ENCODE peak calls at places on chromosomes 11 and 22, in seven cellular contexts. One of them, this sample, is unnamed.

GRCh38 chr11:128361451-128362020 is 225.8 kb downstream of the ETS1 start:
- DNase-seq in HT1080: peak
- DNase-seq in effector memory CD8-positive, alpha-beta T cell: no peak
- DNase-seq in COR-L47: no peak
- DNase-seq in HEK293T: peak
- DNase-seq in NCI-H1694 treated with DMSO at 0.1 percent for 48 hours: no peak
- DNase-seq in NCI-H1092 treated with DMSO at 0.1 percent for 48 hours: peak
- DNase-seq in this sample: no peak

GRCh38 chr22:31343235-31344191 is 2.6 kb downstream of the PATZ1 start:
- DNase-seq in HT1080: no peak
- DNase-seq in effector memory CD8-positive, alpha-beta T cell: no peak
- DNase-seq in COR-L47: peak
- DNase-seq in HEK293T: no peak
- DNase-seq in NCI-H1694 treated with DMSO at 0.1 percent for 48 hours: no peak
- DNase-seq in NCI-H1092 treated with DMSO at 0.1 percent for 48 hours: peak
- DNase-seq in this sample: peak

GRCh38 chr22:49979587-49980264 is 19.2 kb downstream of the PIM3 start:
- DNase-seq in HT1080: peak
- DNase-seq in effector memory CD8-positive, alpha-beta T cell: no peak
- DNase-seq in COR-L47: no peak
- DNase-seq in HEK293T: peak
- DNase-seq in NCI-H1694 treated with DMSO at 0.1 percent for 48 hours: peak
- DNase-seq in NCI-H1092 treated with DMSO at 0.1 percent for 48 hours: no peak
- DNase-seq in this sample: no peak

GRCh38 chr11:113778111-113778910 is 1.3 kb upstream of the CLDN25 start:
- DNase-seq in HT1080: peak
- DNase-seq in effector memory CD8-positive, alpha-beta T cell: no peak
- DNase-seq in COR-L47: peak
- DNase-seq in HEK293T: no peak
- DNase-seq in NCI-H1694 treated with DMSO at 0.1 percent for 48 hours: peak
- DNase-seq in NCI-H1092 treated with DMSO at 0.1 percent for 48 hours: peak
- DNase-seq in this sample: peak

GRCh38 chr11:66904055-66904454 is 47.2 kb downstream of the LRFN4 start:
- DNase-seq in HT1080: peak
- DNase-seq in effector memory CD8-positive, alpha-beta T cell: no peak
- DNase-seq in COR-L47: no peak
- DNase-seq in HEK293T: no peak
- DNase-seq in NCI-H1694 treated with DMSO at 0.1 percent for 48 hours: no peak
- DNase-seq in NCI-H1092 treated with DMSO at 0.1 percent for 48 hours: no peak
- DNase-seq in this sample: no peak

GRCh38 chr11:71927813-71928738 is at the start of gene XNDC1N:
- DNase-seq in HT1080: peak
- DNase-seq in effector memory CD8-positive, alpha-beta T cell: peak
- DNase-seq in COR-L47: peak
- DNase-seq in HEK293T: peak
- DNase-seq in NCI-H1694 treated with DMSO at 0.1 percent for 48 hours: peak
- DNase-seq in NCI-H1092 treated with DMSO at 0.1 percent for 48 hours: peak
- DNase-seq in this sample: peak

GRCh38 chr11:31606893-31607292 is 97.3 kb downstream of the ELP4 start:
- DNase-seq in HT1080: no peak
- DNase-seq in effector memory CD8-positive, alpha-beta T cell: no peak
- DNase-seq in COR-L47: no peak
- DNase-seq in HEK293T: no peak
- DNase-seq in NCI-H1694 treated with DMSO at 0.1 percent for 48 hours: no peak
- DNase-seq in NCI-H1092 treated with DMSO at 0.1 percent for 48 hours: no peak
- DNase-seq in this sample: no peak

GRCh38 chr11:118841469-118842222 is 42.0 kb upstream of the CXCR5 start:
- DNase-seq in HT1080: no peak
- DNase-seq in effector memory CD8-positive, alpha-beta T cell: peak
- DNase-seq in COR-L47: no peak
- DNase-seq in HEK293T: no peak
- DNase-seq in NCI-H1694 treated with DMSO at 0.1 percent for 48 hours: no peak
- DNase-seq in NCI-H1092 treated with DMSO at 0.1 percent for 48 hours: no peak
- DNase-seq in this sample: no peak

GRCh38 chr11:105211806-105212531 is 72.4 kb upstream of the CARD18 start:
- DNase-seq in HT1080: no peak
- DNase-seq in effector memory CD8-positive, alpha-beta T cell: no peak
- DNase-seq in COR-L47: no peak
- DNase-seq in HEK293T: no peak
- DNase-seq in NCI-H1694 treated with DMSO at 0.1 percent for 48 hours: no peak
- DNase-seq in NCI-H1092 treated with DMSO at 0.1 percent for 48 hours: no peak
- DNase-seq in this sample: no peak

GRCh38 chr22:49673048-49673447 is 154.6 kb downstream of the BRD1 start:
- DNase-seq in HT1080: no peak
- DNase-seq in effector memory CD8-positive, alpha-beta T cell: no peak
- DNase-seq in COR-L47: no peak
- DNase-seq in HEK293T: no peak
- DNase-seq in NCI-H1694 treated with DMSO at 0.1 percent for 48 hours: no peak
- DNase-seq in NCI-H1092 treated with DMSO at 0.1 percent for 48 hours: no peak
- DNase-seq in this sample: no peak

GRCh38 chr11:120867024-120867423 is 156.9 kb upstream of the TBCEL start:
- DNase-seq in HT1080: no peak
- DNase-seq in effector memory CD8-positive, alpha-beta T cell: peak
- DNase-seq in COR-L47: no peak
- DNase-seq in HEK293T: no peak
- DNase-seq in NCI-H1694 treated with DMSO at 0.1 percent for 48 hours: no peak
- DNase-seq in NCI-H1092 treated with DMSO at 0.1 percent for 48 hours: no peak
- DNase-seq in this sample: no peak

GRCh38 chr11:118223992-118224391 is 819 bp downstream of the JAML start:
- DNase-seq in HT1080: no peak
- DNase-seq in effector memory CD8-positive, alpha-beta T cell: no peak
- DNase-seq in COR-L47: no peak
- DNase-seq in HEK293T: no peak
- DNase-seq in NCI-H1694 treated with DMSO at 0.1 percent for 48 hours: no peak
- DNase-seq in NCI-H1092 treated with DMSO at 0.1 percent for 48 hours: no peak
- DNase-seq in this sample: no peak

GRCh38 chr11:1120532-1121342 is 37.0 kb upstream of the MUC5AC start:
- DNase-seq in HT1080: no peak
- DNase-seq in effector memory CD8-positive, alpha-beta T cell: no peak
- DNase-seq in COR-L47: no peak
- DNase-seq in HEK293T: no peak
- DNase-seq in NCI-H1694 treated with DMSO at 0.1 percent for 48 hours: no peak
- DNase-seq in NCI-H1092 treated with DMSO at 0.1 percent for 48 hours: no peak
- DNase-seq in this sample: no peak

GRCh38 chr11:65135633-65136145 is 1.4 kb upstream of the SYVN1 start:
- DNase-seq in HT1080: no peak
- DNase-seq in effector memory CD8-positive, alpha-beta T cell: no peak
- DNase-seq in COR-L47: no peak
- DNase-seq in HEK293T: no peak
- DNase-seq in NCI-H1694 treated with DMSO at 0.1 percent for 48 hours: no peak
- DNase-seq in NCI-H1092 treated with DMSO at 0.1 percent for 48 hours: no peak
- DNase-seq in this sample: no peak

GRCh38 chr11:83881428-83881827 is 595.3 kb upstream of the CCDC90B start:
- DNase-seq in HT1080: no peak
- DNase-seq in effector memory CD8-positive, alpha-beta T cell: no peak
- DNase-seq in COR-L47: no peak
- DNase-seq in HEK293T: peak
- DNase-seq in NCI-H1694 treated with DMSO at 0.1 percent for 48 hours: no peak
- DNase-seq in NCI-H1092 treated with DMSO at 0.1 percent for 48 hours: no peak
- DNase-seq in this sample: no peak

GRCh38 chr22:49627217-49628181 is 200.2 kb downstream of the BRD1 start:
- DNase-seq in HT1080: no peak
- DNase-seq in effector memory CD8-positive, alpha-beta T cell: no peak
- DNase-seq in COR-L47: no peak
- DNase-seq in HEK293T: no peak
- DNase-seq in NCI-H1694 treated with DMSO at 0.1 percent for 48 hours: no peak
- DNase-seq in NCI-H1092 treated with DMSO at 0.1 percent for 48 hours: no peak
- DNase-seq in this sample: peak

GRCh38 chr11:122757201-122757600 is 81.1 kb upstream of the CRTAM start:
- DNase-seq in HT1080: no peak
- DNase-seq in effector memory CD8-positive, alpha-beta T cell: no peak
- DNase-seq in COR-L47: no peak
- DNase-seq in HEK293T: no peak
- DNase-seq in NCI-H1694 treated with DMSO at 0.1 percent for 48 hours: no peak
- DNase-seq in NCI-H1092 treated with DMSO at 0.1 percent for 48 hours: no peak
- DNase-seq in this sample: no peak

GRCh38 chr22:47616396-47617020 is 854.1 kb downstream of the TBC1D22A start:
- DNase-seq in HT1080: no peak
- DNase-seq in effector memory CD8-positive, alpha-beta T cell: no peak
- DNase-seq in COR-L47: no peak
- DNase-seq in HEK293T: no peak
- DNase-seq in NCI-H1694 treated with DMSO at 0.1 percent for 48 hours: no peak
- DNase-seq in NCI-H1092 treated with DMSO at 0.1 percent for 48 hours: no peak
- DNase-seq in this sample: no peak

GRCh38 chr11:94128171-94128745 is 383 bp upstream of the PANX1 start:
- DNase-seq in HT1080: no peak
- DNase-seq in effector memory CD8-positive, alpha-beta T cell: no peak
- DNase-seq in COR-L47: peak
- DNase-seq in HEK293T: peak
- DNase-seq in NCI-H1694 treated with DMSO at 0.1 percent for 48 hours: no peak
- DNase-seq in NCI-H1092 treated with DMSO at 0.1 percent for 48 hours: peak
- DNase-seq in this sample: no peak

GRCh38 chr22:22933807-22934542 is 46.4 kb downstream of the IGLL5 start:
- DNase-seq in HT1080: no peak
- DNase-seq in effector memory CD8-positive, alpha-beta T cell: no peak
- DNase-seq in COR-L47: no peak
- DNase-seq in HEK293T: no peak
- DNase-seq in NCI-H1694 treated with DMSO at 0.1 percent for 48 hours: no peak
- DNase-seq in NCI-H1092 treated with DMSO at 0.1 percent for 48 hours: no peak
- DNase-seq in this sample: no peak

GRCh38 chr11:78902771-78903507 is 328.3 kb upstream of the NARS2 start:
- DNase-seq in HT1080: no peak
- DNase-seq in effector memory CD8-positive, alpha-beta T cell: no peak
- DNase-seq in COR-L47: no peak
- DNase-seq in HEK293T: no peak
- DNase-seq in NCI-H1694 treated with DMSO at 0.1 percent for 48 hours: no peak
- DNase-seq in NCI-H1092 treated with DMSO at 0.1 percent for 48 hours: no peak
- DNase-seq in this sample: no peak

GRCh38 chr11:86068138-86068861 is 584 bp downstream of the PICALM start:
- DNase-seq in HT1080: peak
- DNase-seq in effector memory CD8-positive, alpha-beta T cell: peak
- DNase-seq in COR-L47: peak
- DNase-seq in HEK293T: peak
- DNase-seq in NCI-H1694 treated with DMSO at 0.1 percent for 48 hours: no peak
- DNase-seq in NCI-H1092 treated with DMSO at 0.1 percent for 48 hours: peak
- DNase-seq in this sample: peak

GRCh38 chr11:68444566-68444965 is 16.0 kb upstream of the PPP6R3 start:
- DNase-seq in HT1080: no peak
- DNase-seq in effector memory CD8-positive, alpha-beta T cell: no peak
- DNase-seq in COR-L47: no peak
- DNase-seq in HEK293T: no peak
- DNase-seq in NCI-H1694 treated with DMSO at 0.1 percent for 48 hours: no peak
- DNase-seq in NCI-H1092 treated with DMSO at 0.1 percent for 48 hours: no peak
- DNase-seq in this sample: no peak

GRCh38 chr22:43128116-43128515 is 15.1 kb downstream of the MCAT start:
- DNase-seq in HT1080: no peak
- DNase-seq in effector memory CD8-positive, alpha-beta T cell: no peak
- DNase-seq in COR-L47: no peak
- DNase-seq in HEK293T: no peak
- DNase-seq in NCI-H1694 treated with DMSO at 0.1 percent for 48 hours: no peak
- DNase-seq in NCI-H1092 treated with DMSO at 0.1 percent for 48 hours: no peak
- DNase-seq in this sample: no peak

GRCh38 chr11:70758206-70758605 is 359.9 kb downstream of the CTTN start:
- DNase-seq in HT1080: no peak
- DNase-seq in effector memory CD8-positive, alpha-beta T cell: no peak
- DNase-seq in COR-L47: no peak
- DNase-seq in HEK293T: no peak
- DNase-seq in NCI-H1694 treated with DMSO at 0.1 percent for 48 hours: no peak
- DNase-seq in NCI-H1092 treated with DMSO at 0.1 percent for 48 hours: no peak
- DNase-seq in this sample: no peak

GRCh38 chr11:91243630-91244029 is 981.0 kb upstream of the FAT3 start:
- DNase-seq in HT1080: no peak
- DNase-seq in effector memory CD8-positive, alpha-beta T cell: no peak
- DNase-seq in COR-L47: no peak
- DNase-seq in HEK293T: no peak
- DNase-seq in NCI-H1694 treated with DMSO at 0.1 percent for 48 hours: no peak
- DNase-seq in NCI-H1092 treated with DMSO at 0.1 percent for 48 hours: no peak
- DNase-seq in this sample: no peak

GRCh38 chr11:122183933-122184332 is 67.9 kb upstream of the BLID start:
- DNase-seq in HT1080: no peak
- DNase-seq in effector memory CD8-positive, alpha-beta T cell: no peak
- DNase-seq in COR-L47: no peak
- DNase-seq in HEK293T: no peak
- DNase-seq in NCI-H1694 treated with DMSO at 0.1 percent for 48 hours: no peak
- DNase-seq in NCI-H1092 treated with DMSO at 0.1 percent for 48 hours: no peak
- DNase-seq in this sample: no peak

GRCh38 chr22:47602732-47603131 is 840.3 kb downstream of the TBC1D22A start:
- DNase-seq in HT1080: no peak
- DNase-seq in effector memory CD8-positive, alpha-beta T cell: no peak
- DNase-seq in COR-L47: no peak
- DNase-seq in HEK293T: no peak
- DNase-seq in NCI-H1694 treated with DMSO at 0.1 percent for 48 hours: no peak
- DNase-seq in NCI-H1092 treated with DMSO at 0.1 percent for 48 hours: no peak
- DNase-seq in this sample: no peak

GRCh38 chr22:35303029-35303624 is 3.4 kb downstream of the TOM1 start:
- DNase-seq in HT1080: no peak
- DNase-seq in effector memory CD8-positive, alpha-beta T cell: no peak
- DNase-seq in COR-L47: no peak
- DNase-seq in HEK293T: no peak
- DNase-seq in NCI-H1694 treated with DMSO at 0.1 percent for 48 hours: no peak
- DNase-seq in NCI-H1092 treated with DMSO at 0.1 percent for 48 hours: no peak
- DNase-seq in this sample: no peak

GRCh38 chr11:16891964-16892363 is 122.2 kb downstream of the PLEKHA7 start:
- DNase-seq in HT1080: peak
- DNase-seq in effector memory CD8-positive, alpha-beta T cell: no peak
- DNase-seq in COR-L47: no peak
- DNase-seq in HEK293T: no peak
- DNase-seq in NCI-H1694 treated with DMSO at 0.1 percent for 48 hours: no peak
- DNase-seq in NCI-H1092 treated with DMSO at 0.1 percent for 48 hours: no peak
- DNase-seq in this sample: no peak

GRCh38 chr11:57562596-57562995 is 4.9 kb downstream of the UBE2L6 start:
- DNase-seq in HT1080: no peak
- DNase-seq in effector memory CD8-positive, alpha-beta T cell: no peak
- DNase-seq in COR-L47: no peak
- DNase-seq in HEK293T: no peak
- DNase-seq in NCI-H1694 treated with DMSO at 0.1 percent for 48 hours: no peak
- DNase-seq in NCI-H1092 treated with DMSO at 0.1 percent for 48 hours: peak
- DNase-seq in this sample: peak

GRCh38 chr22:17786435-17787158 is 12.3 kb upstream of the BID start:
- DNase-seq in HT1080: peak
- DNase-seq in effector memory CD8-positive, alpha-beta T cell: no peak
- DNase-seq in COR-L47: peak
- DNase-seq in HEK293T: no peak
- DNase-seq in NCI-H1694 treated with DMSO at 0.1 percent for 48 hours: no peak
- DNase-seq in NCI-H1092 treated with DMSO at 0.1 percent for 48 hours: no peak
- DNase-seq in this sample: no peak

GRCh38 chr22:37492428-37493344 is 6.5 kb upstream of the MFNG start:
- DNase-seq in HT1080: peak
- DNase-seq in effector memory CD8-positive, alpha-beta T cell: peak
- DNase-seq in COR-L47: no peak
- DNase-seq in HEK293T: peak
- DNase-seq in NCI-H1694 treated with DMSO at 0.1 percent for 48 hours: peak
- DNase-seq in NCI-H1092 treated with DMSO at 0.1 percent for 48 hours: no peak
- DNase-seq in this sample: peak

GRCh38 chr11:112734207-112734606 is 227.0 kb upstream of the NCAM1 start:
- DNase-seq in HT1080: peak
- DNase-seq in effector memory CD8-positive, alpha-beta T cell: no peak
- DNase-seq in COR-L47: no peak
- DNase-seq in HEK293T: peak
- DNase-seq in NCI-H1694 treated with DMSO at 0.1 percent for 48 hours: no peak
- DNase-seq in NCI-H1092 treated with DMSO at 0.1 percent for 48 hours: no peak
- DNase-seq in this sample: no peak

GRCh38 chr11:119791047-119791446 is 62.0 kb upstream of the NECTIN1 start:
- DNase-seq in HT1080: no peak
- DNase-seq in effector memory CD8-positive, alpha-beta T cell: no peak
- DNase-seq in COR-L47: no peak
- DNase-seq in HEK293T: no peak
- DNase-seq in NCI-H1694 treated with DMSO at 0.1 percent for 48 hours: no peak
- DNase-seq in NCI-H1092 treated with DMSO at 0.1 percent for 48 hours: no peak
- DNase-seq in this sample: no peak

GRCh38 chr11:75826463-75827220 is 11.6 kb downstream of the UVRAG start:
- DNase-seq in HT1080: no peak
- DNase-seq in effector memory CD8-positive, alpha-beta T cell: no peak
- DNase-seq in COR-L47: no peak
- DNase-seq in HEK293T: no peak
- DNase-seq in NCI-H1694 treated with DMSO at 0.1 percent for 48 hours: no peak
- DNase-seq in NCI-H1092 treated with DMSO at 0.1 percent for 48 hours: no peak
- DNase-seq in this sample: no peak

GRCh38 chr11:100832851-100833250 is 145.8 kb downstream of the ARHGAP42 start:
- DNase-seq in HT1080: no peak
- DNase-seq in effector memory CD8-positive, alpha-beta T cell: no peak
- DNase-seq in COR-L47: no peak
- DNase-seq in HEK293T: no peak
- DNase-seq in NCI-H1694 treated with DMSO at 0.1 percent for 48 hours: no peak
- DNase-seq in NCI-H1092 treated with DMSO at 0.1 percent for 48 hours: no peak
- DNase-seq in this sample: no peak

GRCh38 chr22:31055322-31056159 is 25.6 kb upstream of the SMTN start:
- DNase-seq in HT1080: peak
- DNase-seq in effector memory CD8-positive, alpha-beta T cell: no peak
- DNase-seq in COR-L47: no peak
- DNase-seq in HEK293T: peak
- DNase-seq in NCI-H1694 treated with DMSO at 0.1 percent for 48 hours: peak
- DNase-seq in NCI-H1092 treated with DMSO at 0.1 percent for 48 hours: peak
- DNase-seq in this sample: peak

This sample was measured in G401.